ENCODE peak calls at places on chromosomes 12 and 14, in four cellular contexts. G is K562, H is SK-N-SH, F is HepG2. W is an unnamed sample.
A peak's percentile ranks its signal among the peaks of the same experiment; 100 is the strongest.

GRCh38 chr12:57700317-57700716 is 6.4 kb downstream of the OS9 start:
- DNase-seq in G (no peak), H (no peak), F (no peak), W (no peak)

GRCh38 chr12:111585619-111586135 is 13.4 kb downstream of the ATXN2 start:
- DNase-seq in G (no peak), H (no peak), F (no peak), W (no peak)

GRCh38 chr14:50559990-50560928 is at the start of gene ATL1:
- DNase-seq in G (peak; percentile 53), H (peak; percentile 88), F (no peak), W (peak; percentile 29)

GRCh38 chr14:36217732-36218131 is 41.2 kb upstream of the PTCSC3 start:
- DNase-seq in G (no peak), H (no peak), F (no peak), W (no peak)

GRCh38 chr14:51318777-51319176 is 78.7 kb downstream of the TMX1 start:
- DNase-seq in G (no peak), H (no peak), F (no peak), W (no peak)

GRCh38 chr14:100298551-100299237 is 7.5 kb downstream of the SLC25A29 start:
- DNase-seq in G (no peak), H (no peak), F (no peak), W (no peak)

GRCh38 chr14:94461526-94462218 is 9.1 kb upstream of the SERPINA11 start:
- DNase-seq in G (no peak), H (no peak), F (no peak), W (no peak)

GRCh38 chr14:69346710-69347109 is 51.4 kb downstream of the ERH start:
- DNase-seq in G (peak; percentile 61), H (peak; percentile 56), F (no peak), W (no peak)

GRCh38 chr14:53151867-53152626 is 1.1 kb downstream of the DDHD1 start:
- DNase-seq in G (peak; percentile 28), H (peak; percentile 81), F (peak; percentile 29), W (peak; percentile 34)

GRCh38 chr12:6996040-6996441 is 22.2 kb downstream of the LPCAT3 start:
- DNase-seq in G (peak; percentile 50), H (no peak), F (peak; percentile 63), W (peak; percentile 23)

GRCh38 chr12:24679135-24679534 is 269.8 kb downstream of the BCAT1 start:
- DNase-seq in G (no peak), H (no peak), F (peak; percentile 16), W (no peak)

GRCh38 chr14:37253905-37254304 is 56.2 kb downstream of the MIPOL1 start:
- DNase-seq in G (no peak), H (no peak), F (no peak), W (no peak)

GRCh38 chr12:13135336-13136178 is 32.1 kb upstream of the GSG1 start:
- DNase-seq in G (peak; percentile 5), H (no peak), F (no peak), W (peak; percentile 47)

GRCh38 chr12:75086086-75087038 is 123.3 kb downstream of the KCNC2 start:
- DNase-seq in G (no peak), H (no peak), F (no peak), W (no peak)

GRCh38 chr12:71838231-71838630 is 1.3 kb upstream of the TBC1D15 start:
- DNase-seq in G (no peak), H (no peak), F (no peak), W (no peak)

GRCh38 chr12:102990419-102990818 is 32.9 kb downstream of the ASCL1 start:
- DNase-seq in G (no peak), H (peak; percentile 21), F (no peak), W (no peak)

GRCh38 chr12:86247871-86248270 is 8.3 kb downstream of the MGAT4C start:
- DNase-seq in G (no peak), H (no peak), F (no peak), W (no peak)

GRCh38 chr12:88419794-88420193 is 160.5 kb downstream of the KITLG start:
- DNase-seq in G (no peak), H (no peak), F (no peak), W (no peak)

GRCh38 chr14:68127166-68127565 is 307.6 kb downstream of the RAD51B start:
- DNase-seq in G (no peak), H (no peak), F (no peak), W (no peak)

GRCh38 chr12:619346-619745 is 43.9 kb downstream of the NINJ2 start:
- DNase-seq in G (no peak), H (no peak), F (no peak), W (no peak)

GRCh38 chr14:33279865-33280264 is 341.2 kb downstream of the NPAS3 start:
- DNase-seq in G (peak; percentile 6), H (no peak), F (no peak), W (no peak)

GRCh38 chr14:53020193-53020932 is 69.5 kb upstream of the FERMT2 start:
- DNase-seq in G (no peak), H (no peak), F (no peak), W (no peak)

GRCh38 chr12:109734219-109735000 is 20.8 kb downstream of the FAM222A start:
- DNase-seq in G (no peak), H (peak; percentile 62), F (no peak), W (no peak)

GRCh38 chr14:71321556-71322315 is 414.5 kb downstream of the PCNX1 start:
- DNase-seq in G (no peak), H (no peak), F (peak; percentile 72), W (peak; percentile 65)

GRCh38 chr12:43676183-43676813 is 82.3 kb downstream of the PUS7L start:
- DNase-seq in G (peak; percentile 49), H (peak; percentile 41), F (peak; percentile 45), W (peak; percentile 46)
- TF ChIP-seq ELF1 in G (no peak), H (no peak), F (no peak), W (no peak)

GRCh38 chr12:132406498-132407461 is 77.4 kb upstream of the GALNT9 start:
- DNase-seq in G (no peak), H (peak; percentile 58), F (no peak), W (no peak)

GRCh38 chr12:132408001-132408400 is 78.6 kb upstream of the GALNT9 start:
- DNase-seq in G (no peak), H (no peak), F (no peak), W (no peak)

GRCh38 chr12:132408626-132409494 is 79.5 kb upstream of the GALNT9 start:
- DNase-seq in G (no peak), H (no peak), F (no peak), W (no peak)

GRCh38 chr12:132405742-132406251 is 76.4 kb upstream of the GALNT9 start:
- DNase-seq in G (no peak), H (no peak), F (no peak), W (no peak)

DNA sequence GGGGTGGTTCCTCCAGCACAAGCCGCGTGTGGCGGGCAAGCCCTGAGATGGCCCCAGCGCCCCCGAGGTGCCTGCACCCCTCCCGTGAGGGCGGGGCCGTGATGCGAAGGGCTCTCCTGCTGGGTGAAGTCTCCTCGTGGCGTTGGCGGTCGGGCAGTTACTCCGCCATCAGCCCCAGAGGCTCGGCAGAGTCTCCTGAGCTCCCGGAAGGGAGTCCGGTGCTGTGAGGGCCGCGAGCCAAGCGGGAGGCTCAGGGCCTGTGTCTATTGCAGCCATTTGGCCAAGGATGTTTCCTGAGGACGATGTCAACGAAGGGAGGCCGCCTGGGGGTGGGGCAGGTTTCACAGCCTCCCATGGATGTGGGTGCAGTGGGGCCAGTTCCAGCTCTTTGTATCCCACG is 78.1 kb upstream of the GALNT9 start:
- DNase-seq in G (peak; percentile 51), H (peak; percentile 73), F (no peak), W (no peak)
- TF ChIP-seq ELF1 in G (no peak), H (no peak), F (no peak), W (no peak)

GRCh38 chr14:22646570-22647254 is 2.6 kb upstream of the OR6J1 start:
- DNase-seq in G (no peak), H (no peak), F (no peak), W (no peak)
- TF ChIP-seq ELF1 in G (no peak), H (no peak), F (no peak), W (no peak)

GRCh38 chr14:24802236-24802635 is 168.2 kb upstream of the GZMB start:
- DNase-seq in G (no peak), H (no peak), F (no peak), W (no peak)

GRCh38 chr14:24801024-24801423 is 167.0 kb upstream of the GZMB start:
- DNase-seq in G (no peak), H (no peak), F (no peak), W (no peak)

GRCh38 chr14:24795406-24795805 is 161.4 kb upstream of the GZMB start:
- DNase-seq in G (no peak), H (no peak), F (no peak), W (no peak)

GRCh38 chr14:24794906-24795305 is 160.9 kb upstream of the GZMB start:
- DNase-seq in G (no peak), H (no peak), F (no peak), W (no peak)

GRCh38 chr14:24798911-24799310 is 164.9 kb upstream of the GZMB start:
- DNase-seq in G (no peak), H (no peak), F (no peak), W (no peak)
- TF ChIP-seq ELF1 in G (no peak), H (no peak), F (no peak), W (no peak)

DNA sequence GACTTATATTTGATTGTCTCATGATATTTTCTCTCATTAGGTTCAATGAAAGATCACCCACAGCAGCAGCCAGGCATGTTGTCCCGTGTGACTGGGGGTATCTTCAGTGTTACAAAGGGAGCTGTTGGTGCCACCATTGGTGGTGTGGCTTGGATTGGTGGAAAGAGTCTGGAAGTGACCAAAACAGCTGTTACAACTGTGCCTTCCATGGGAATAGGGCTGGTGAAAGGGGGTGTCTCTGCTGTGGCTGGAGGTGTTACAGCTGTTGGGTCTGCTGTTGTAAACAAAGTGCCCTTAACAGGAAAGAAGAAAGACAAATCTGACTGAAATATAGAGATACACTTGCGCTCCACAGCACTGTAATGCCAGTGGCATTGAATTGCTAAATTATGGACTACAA is 15.4 kb downstream of the TMEM263 start:
- DNase-seq in G (no peak), H (no peak), F (no peak), W (no peak)
- TF ChIP-seq ELF1 in G (no peak), H (no peak), F (no peak), W (no peak)

DNA sequence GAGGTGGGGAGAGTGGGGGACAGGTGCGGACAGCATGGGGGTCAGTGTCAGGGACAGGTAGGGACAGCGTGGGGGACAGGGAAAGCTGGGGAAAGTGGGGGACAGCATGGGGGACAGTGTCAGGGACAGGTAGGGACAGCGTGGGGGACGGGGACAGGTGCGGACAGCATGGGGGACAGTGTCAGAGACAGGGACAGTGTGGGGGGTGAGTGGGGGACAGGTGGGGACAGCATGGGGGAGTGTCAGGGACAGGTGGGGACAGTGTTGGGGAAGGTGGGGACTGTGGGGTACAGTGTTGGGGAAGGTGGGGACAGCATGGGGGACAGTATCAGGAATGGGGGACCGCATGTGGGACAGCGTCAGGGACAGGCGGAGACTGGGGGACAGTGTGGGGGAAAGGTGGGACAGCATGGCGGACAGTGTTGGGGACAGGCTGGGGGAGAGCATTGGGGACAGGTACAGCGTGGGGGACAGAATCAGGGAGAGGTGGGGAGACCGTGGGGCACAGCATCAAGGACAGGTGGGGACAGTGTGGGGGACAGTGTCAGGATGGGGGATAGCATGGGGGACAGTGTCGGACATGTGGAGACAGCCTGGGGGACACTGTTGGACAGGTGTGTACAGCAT is 96.1 kb downstream of the TMEM121 start:
- DNase-seq in G (no peak), H (no peak), F (no peak), W (no peak)
- TF ChIP-seq ELF1 in G (no peak), H (no peak), F (no peak), W (no peak)

GRCh38 chr12:56119361-56119796 is 1.3 kb downstream of the ZC3H10 start:
- DNase-seq in G (peak; percentile 79), H (peak; percentile 85), F (peak; percentile 95), W (peak; percentile 82)
- TF ChIP-seq ELF1 in G (no peak), H (no peak), F (no peak), W (no peak)

GRCh38 chr12:53103860-53104305 is 597 bp downstream of the SOAT2 start:
- DNase-seq in G (peak; percentile 30), H (no peak), F (peak; percentile 83), W (no peak)
- TF ChIP-seq ELF1 in G (no peak), H (no peak), F (peak; percentile 29), W (no peak)

GRCh38 chr14:76760331-76761197 is 704 bp upstream of the VASH1 start:
- DNase-seq in G (no peak), H (peak; percentile 3), F (no peak), W (no peak)
- TF ChIP-seq ELF1 in G (no peak), H (no peak), F (no peak), W (no peak)

W was measured in HCT116.